ENCODE peak calls at places on chromosome 11, in ten cellular contexts. R, D, X, K, O, J, A, E, L and Y are unnamed samples.

GRCh38 chr11:1773711-1774550 is 10.2 kb upstream of the CTSD start:
- DNase-seq in R (no peak), D (no peak), X (no peak), K (no peak), O (no peak), J (no peak), A (no peak), E (no peak), L (no peak), Y (no peak)

GRCh38 chr11:45804806-45805304 is at the start of gene SLC35C1:
- DNase-seq in R (peak; percentile 98), D (peak; percentile 90), X (peak; percentile 95), K (peak; percentile 92), O (peak; percentile 97), J (peak; percentile 96), A (peak; percentile 99), E (peak; percentile 92), L (peak; percentile 98), Y (peak; percentile 97)

GRCh38 chr11:68610452-68611116 is 73.8 kb upstream of the GAL start:
- DNase-seq in R (no peak), D (no peak), X (no peak), K (no peak), O (no peak), J (no peak), A (no peak), E (no peak), L (peak; percentile 63), Y (no peak)

GRCh38 chr11:19558189-19558986 is 154.2 kb upstream of the NAV2 start:
- DNase-seq in R (no peak), D (peak; percentile 85), X (no peak), K (no peak), O (no peak), J (no peak), A (no peak), E (no peak), L (no peak), Y (no peak)

GRCh38 chr11:78688460-78688859 is 113.8 kb upstream of the NARS2 start:
- DNase-seq in R (no peak), D (peak; percentile 17), X (no peak), K (no peak), O (no peak), J (no peak), A (no peak), E (no peak), L (peak; percentile 69), Y (no peak)

GRCh38 chr11:1837171-1838076 is 1.4 kb upstream of the TNNI2 start:
- DNase-seq in R (peak; percentile 67), D (peak; percentile 35), X (peak; percentile 44), K (peak; percentile 73), O (peak; percentile 81), J (peak; percentile 74), A (peak; percentile 76), E (peak; percentile 58), L (peak; percentile 63), Y (peak; percentile 87)

GRCh38 chr11:2096919-2097301 is 42.3 kb downstream of the IGF2 start:
- DNase-seq in R (no peak), D (no peak), X (no peak), K (no peak), O (no peak), J (no peak), A (no peak), E (no peak), L (no peak), Y (no peak)

GRCh38 chr11:115126515-115127208 is 377.6 kb downstream of the CADM1 start:
- DNase-seq in R (no peak), D (no peak), X (no peak), K (no peak), O (no peak), J (no peak), A (no peak), E (peak; percentile 24), L (no peak), Y (no peak)

GRCh38 chr11:13291794-13292193 is 14.2 kb downstream of the BMAL1 start:
- DNase-seq in R (no peak), D (no peak), X (no peak), K (no peak), O (no peak), J (no peak), A (no peak), E (no peak), L (no peak), Y (no peak)

GRCh38 chr11:130480166-130480565 is 31.7 kb downstream of the ADAMTS15 start:
- DNase-seq in R (no peak), D (no peak), X (peak; percentile 37), K (no peak), O (no peak), J (no peak), A (no peak), E (no peak), L (no peak), Y (peak; percentile 2)

GRCh38 chr11:128187829-128188228 is 399.5 kb downstream of the ETS1 start:
- DNase-seq in R (no peak), D (peak; percentile 8), X (no peak), K (no peak), O (no peak), J (no peak), A (no peak), E (no peak), L (no peak), Y (no peak)

GRCh38 chr11:68200639-68201038 is 12.5 kb downstream of the KMT5B start:
- DNase-seq in R (no peak), D (no peak), X (peak; percentile 22), K (no peak), O (no peak), J (no peak), A (no peak), E (no peak), L (peak; percentile 21), Y (no peak)

GRCh38 chr11:61847914-61848581 is 19.9 kb downstream of the FADS2 start:
- DNase-seq in R (no peak), D (no peak), X (no peak), K (no peak), O (no peak), J (no peak), A (no peak), E (no peak), L (no peak), Y (no peak)

GRCh38 chr11:112241486-112241885 is 15.3 kb downstream of the PTS start:
- DNase-seq in R (no peak), D (no peak), X (peak; percentile 69), K (no peak), O (no peak), J (no peak), A (peak; percentile 12), E (no peak), L (no peak), Y (no peak)

GRCh38 chr11:45857834-45858492 is 10.7 kb downstream of the CRY2 start:
- DNase-seq in R (peak; percentile 82), D (peak; percentile 9), X (peak; percentile 92), K (no peak), O (no peak), J (no peak), A (no peak), E (no peak), L (no peak), Y (no peak)

GRCh38 chr11:112655386-112655785 is 305.8 kb upstream of the NCAM1 start:
- DNase-seq in R (peak; percentile 23), D (peak; percentile 10), X (peak; percentile 62), K (no peak), O (no peak), J (no peak), A (peak; percentile 32), E (no peak), L (peak; percentile 3), Y (no peak)

GRCh38 chr11:35337136-35337918 is 82.0 kb downstream of the SLC1A2 start:
- DNase-seq in R (peak; percentile 67), D (no peak), X (peak; percentile 98), K (no peak), O (no peak), J (no peak), A (no peak), E (no peak), L (peak; percentile 60), Y (peak; percentile 55)

GRCh38 chr11:125140251-125140650 is 24.3 kb upstream of the PKNOX2 start:
- DNase-seq in R (no peak), D (no peak), X (no peak), K (no peak), O (no peak), J (no peak), A (no peak), E (no peak), L (peak; percentile 49), Y (no peak)

GRCh38 chr11:95067828-95068244 is 1.1 kb downstream of the SRSF8 start:
- DNase-seq in R (no peak), D (peak; percentile 68), X (no peak), K (no peak), O (no peak), J (peak; percentile 27), A (no peak), E (peak; percentile 76), L (no peak), Y (no peak)

GRCh38 chr11:21556936-21557335 is 635.9 kb upstream of the ANO5 start:
- DNase-seq in R (no peak), D (peak; percentile 12), X (no peak), K (no peak), O (no peak), J (no peak), A (no peak), E (no peak), L (no peak), Y (no peak)

GRCh38 chr11:13384837-13385417 is 78.1 kb downstream of the BTBD10 start:
- DNase-seq in R (peak; percentile 25), D (peak; percentile 72), X (peak; percentile 55), K (no peak), O (no peak), J (no peak), A (peak; percentile 28), E (no peak), L (peak; percentile 74), Y (peak; percentile 23)

GRCh38 chr11:8025123-8025522 is 38.0 kb downstream of the EIF3F start:
- DNase-seq in R (no peak), D (no peak), X (peak; percentile 48), K (no peak), O (no peak), J (no peak), A (no peak), E (no peak), L (no peak), Y (no peak)

GRCh38 chr11:108614086-108614485 is 20.5 kb upstream of the EXPH5 start:
- DNase-seq in R (no peak), D (no peak), X (no peak), K (no peak), O (no peak), J (no peak), A (no peak), E (no peak), L (no peak), Y (no peak)

GRCh38 chr11:91305402-91305801 is 919.2 kb upstream of the FAT3 start:
- DNase-seq in R (no peak), D (no peak), X (no peak), K (no peak), O (no peak), J (no peak), A (no peak), E (no peak), L (peak; percentile 55), Y (no peak)

GRCh38 chr11:125874556-125875124 is 12.8 kb upstream of the HYLS1 start:
- DNase-seq in R (peak; percentile 55), D (peak; percentile 78), X (peak; percentile 67), K (no peak), O (peak; percentile 36), J (peak; percentile 17), A (peak; percentile 49), E (no peak), L (peak; percentile 82), Y (peak; percentile 72)

GRCh38 chr11:16775604-16776283 is 37.3 kb downstream of the C11orf58 start:
- DNase-seq in R (no peak), D (no peak), X (no peak), K (no peak), O (no peak), J (no peak), A (no peak), E (no peak), L (no peak), Y (no peak)

GRCh38 chr11:62612366-62613274 is at the start of the genes EML3 and ROM1:
- DNase-seq in R (peak; percentile 85), D (peak; percentile 79), X (peak; percentile 75), K (peak; percentile 84), O (peak; percentile 89), J (peak; percentile 85), A (peak; percentile 91), E (peak; percentile 90), L (peak; percentile 97), Y (peak; percentile 91)

GRCh38 chr11:92211576-92212167 is 12.9 kb upstream of the FAT3 start:
- DNase-seq in R (peak; percentile 20), D (peak; percentile 14), X (peak; percentile 36), K (no peak), O (no peak), J (no peak), A (no peak), E (no peak), L (peak; percentile 60), Y (no peak)